ENCODE peak calls at places on chromosomes 3 and 15, in eight cellular contexts. One of them, this sample, is unnamed.
A peak's percentile ranks its signal among the peaks of the same experiment; 100 is the strongest.

GRCh38 chr15:85785887-85786777 is 8.6 kb downstream of the KLHL25 start:
- DNase-seq in stimulated activated CD4-positive, alpha-beta T cell treated with anti-CD3 and anti-CD28 coated beads, Interleukin-4, amount 100 ng/mL, for 24 hours: peak; percentile 15
- DNase-seq in NB4: peak; percentile 23
- DNase-seq in CD8-positive, alpha-beta memory T cell: no peak
- DNase-seq in endothelial cell: no peak
- DNase-seq in hypothalamus: no peak
- DNase-seq in HFF-Myc: no peak
- DNase-seq in NCI-H2081: peak; percentile 87
- DNase-seq in this sample: no peak

GRCh38 chr15:86743283-86743903 is 663.7 kb downstream of the AGBL1 start:
- DNase-seq in stimulated activated CD4-positive, alpha-beta T cell treated with anti-CD3 and anti-CD28 coated beads, Interleukin-4, amount 100 ng/mL, for 24 hours: peak; percentile 71
- DNase-seq in NB4: peak; percentile 57
- DNase-seq in CD8-positive, alpha-beta memory T cell: peak; percentile 28
- DNase-seq in endothelial cell: peak; percentile 76
- DNase-seq in hypothalamus: no peak
- DNase-seq in HFF-Myc: no peak
- DNase-seq in NCI-H2081: no peak
- DNase-seq in this sample: peak; percentile 65

GRCh38 chr15:89335289-89336041 is 841 bp upstream of the POLG start:
- DNase-seq in stimulated activated CD4-positive, alpha-beta T cell treated with anti-CD3 and anti-CD28 coated beads, Interleukin-4, amount 100 ng/mL, for 24 hours: no peak
- DNase-seq in NB4: no peak
- DNase-seq in CD8-positive, alpha-beta memory T cell: peak; percentile 55
- DNase-seq in endothelial cell: peak; percentile 51
- DNase-seq in hypothalamus: no peak
- DNase-seq in HFF-Myc: no peak
- DNase-seq in NCI-H2081: no peak
- DNase-seq in this sample: no peak

GRCh38 chr15:97168704-97169475 is 791.6 kb upstream of the ARRDC4 start:
- DNase-seq in stimulated activated CD4-positive, alpha-beta T cell treated with anti-CD3 and anti-CD28 coated beads, Interleukin-4, amount 100 ng/mL, for 24 hours: no peak
- DNase-seq in NB4: no peak
- DNase-seq in CD8-positive, alpha-beta memory T cell: no peak
- DNase-seq in endothelial cell: no peak
- DNase-seq in hypothalamus: no peak
- DNase-seq in HFF-Myc: no peak
- DNase-seq in NCI-H2081: peak; percentile 53
- DNase-seq in this sample: no peak

GRCh38 chr3:155960060-155960459 is 89.6 kb downstream of the GMPS start:
- DNase-seq in stimulated activated CD4-positive, alpha-beta T cell treated with anti-CD3 and anti-CD28 coated beads, Interleukin-4, amount 100 ng/mL, for 24 hours: no peak
- DNase-seq in NB4: no peak
- DNase-seq in CD8-positive, alpha-beta memory T cell: no peak
- DNase-seq in endothelial cell: no peak
- DNase-seq in hypothalamus: no peak
- DNase-seq in HFF-Myc: no peak
- DNase-seq in NCI-H2081: no peak
- DNase-seq in this sample: no peak

GRCh38 chr3:9715764-9716437 is 12.3 kb downstream of the CPNE9 start:
- DNase-seq in stimulated activated CD4-positive, alpha-beta T cell treated with anti-CD3 and anti-CD28 coated beads, Interleukin-4, amount 100 ng/mL, for 24 hours: peak; percentile 53
- DNase-seq in NB4: peak; percentile 91
- DNase-seq in CD8-positive, alpha-beta memory T cell: peak; percentile 11
- DNase-seq in endothelial cell: no peak
- DNase-seq in hypothalamus: peak; percentile 34
- DNase-seq in HFF-Myc: peak; percentile 78
- DNase-seq in NCI-H2081: no peak
- DNase-seq in this sample: no peak

GRCh38 chr15:66830358-66830757 is 128.3 kb downstream of the SMAD6 start:
- DNase-seq in stimulated activated CD4-positive, alpha-beta T cell treated with anti-CD3 and anti-CD28 coated beads, Interleukin-4, amount 100 ng/mL, for 24 hours: no peak
- DNase-seq in NB4: peak; percentile 19
- DNase-seq in CD8-positive, alpha-beta memory T cell: no peak
- DNase-seq in endothelial cell: no peak
- DNase-seq in hypothalamus: no peak
- DNase-seq in HFF-Myc: no peak
- DNase-seq in NCI-H2081: no peak
- DNase-seq in this sample: no peak

GRCh38 chr3:24493951-24494615 is 567 bp downstream of the THRB start:
- DNase-seq in stimulated activated CD4-positive, alpha-beta T cell treated with anti-CD3 and anti-CD28 coated beads, Interleukin-4, amount 100 ng/mL, for 24 hours: no peak
- DNase-seq in NB4: no peak
- DNase-seq in CD8-positive, alpha-beta memory T cell: no peak
- DNase-seq in endothelial cell: peak; percentile 25
- DNase-seq in hypothalamus: peak; percentile 68
- DNase-seq in HFF-Myc: no peak
- DNase-seq in NCI-H2081: no peak
- DNase-seq in this sample: peak; percentile 18

GRCh38 chr3:172244011-172244410 is 204.2 kb downstream of the GHSR start:
- DNase-seq in stimulated activated CD4-positive, alpha-beta T cell treated with anti-CD3 and anti-CD28 coated beads, Interleukin-4, amount 100 ng/mL, for 24 hours: no peak
- DNase-seq in NB4: no peak
- DNase-seq in CD8-positive, alpha-beta memory T cell: no peak
- DNase-seq in endothelial cell: no peak
- DNase-seq in hypothalamus: no peak
- DNase-seq in HFF-Myc: no peak
- DNase-seq in NCI-H2081: no peak
- DNase-seq in this sample: no peak

GRCh38 chr3:160400048-160400630 is 689 bp downstream of the SMC4 start:
- DNase-seq in stimulated activated CD4-positive, alpha-beta T cell treated with anti-CD3 and anti-CD28 coated beads, Interleukin-4, amount 100 ng/mL, for 24 hours: peak; percentile 28
- DNase-seq in NB4: peak; percentile 63
- DNase-seq in CD8-positive, alpha-beta memory T cell: no peak
- DNase-seq in endothelial cell: peak; percentile 34
- DNase-seq in hypothalamus: no peak
- DNase-seq in HFF-Myc: no peak
- DNase-seq in NCI-H2081: peak; percentile 60
- DNase-seq in this sample: no peak

GRCh38 chr3:57110214-57110613 is 49.8 kb downstream of the SPATA12 start:
- DNase-seq in stimulated activated CD4-positive, alpha-beta T cell treated with anti-CD3 and anti-CD28 coated beads, Interleukin-4, amount 100 ng/mL, for 24 hours: no peak
- DNase-seq in NB4: no peak
- DNase-seq in CD8-positive, alpha-beta memory T cell: no peak
- DNase-seq in endothelial cell: no peak
- DNase-seq in hypothalamus: no peak
- DNase-seq in HFF-Myc: no peak
- DNase-seq in NCI-H2081: no peak
- DNase-seq in this sample: peak; percentile 26

GRCh38 chr15:100703032-100703578 is 100.7 kb downstream of the ASB7 start:
- DNase-seq in stimulated activated CD4-positive, alpha-beta T cell treated with anti-CD3 and anti-CD28 coated beads, Interleukin-4, amount 100 ng/mL, for 24 hours: no peak
- DNase-seq in NB4: no peak
- DNase-seq in CD8-positive, alpha-beta memory T cell: no peak
- DNase-seq in endothelial cell: peak; percentile 19
- DNase-seq in hypothalamus: no peak
- DNase-seq in HFF-Myc: no peak
- DNase-seq in NCI-H2081: no peak
- DNase-seq in this sample: no peak

GRCh38 chr15:97993310-97993738 is 32.8 kb downstream of the ARRDC4 start:
- DNase-seq in stimulated activated CD4-positive, alpha-beta T cell treated with anti-CD3 and anti-CD28 coated beads, Interleukin-4, amount 100 ng/mL, for 24 hours: no peak
- DNase-seq in NB4: peak; percentile 5
- DNase-seq in CD8-positive, alpha-beta memory T cell: no peak
- DNase-seq in endothelial cell: no peak
- DNase-seq in hypothalamus: no peak
- DNase-seq in HFF-Myc: no peak
- DNase-seq in NCI-H2081: no peak
- DNase-seq in this sample: no peak

GRCh38 chr3:117692416-117692995 is 982.9 kb downstream of the TUSC7 start:
- DNase-seq in stimulated activated CD4-positive, alpha-beta T cell treated with anti-CD3 and anti-CD28 coated beads, Interleukin-4, amount 100 ng/mL, for 24 hours: no peak
- DNase-seq in NB4: no peak
- DNase-seq in CD8-positive, alpha-beta memory T cell: no peak
- DNase-seq in endothelial cell: no peak
- DNase-seq in hypothalamus: no peak
- DNase-seq in HFF-Myc: no peak
- DNase-seq in NCI-H2081: no peak
- DNase-seq in this sample: no peak

GRCh38 chr3:94210256-94210655 is 147.4 kb downstream of the NSUN3 start:
- DNase-seq in stimulated activated CD4-positive, alpha-beta T cell treated with anti-CD3 and anti-CD28 coated beads, Interleukin-4, amount 100 ng/mL, for 24 hours: no peak
- DNase-seq in NB4: no peak
- DNase-seq in CD8-positive, alpha-beta memory T cell: no peak
- DNase-seq in endothelial cell: no peak
- DNase-seq in hypothalamus: no peak
- DNase-seq in HFF-Myc: no peak
- DNase-seq in NCI-H2081: no peak
- DNase-seq in this sample: no peak

GRCh38 chr3:117118604-117119003 is 409.0 kb downstream of the TUSC7 start:
- DNase-seq in stimulated activated CD4-positive, alpha-beta T cell treated with anti-CD3 and anti-CD28 coated beads, Interleukin-4, amount 100 ng/mL, for 24 hours: no peak
- DNase-seq in NB4: no peak
- DNase-seq in CD8-positive, alpha-beta memory T cell: no peak
- DNase-seq in endothelial cell: no peak
- DNase-seq in hypothalamus: no peak
- DNase-seq in HFF-Myc: no peak
- DNase-seq in NCI-H2081: no peak
- DNase-seq in this sample: no peak

GRCh38 chr3:64675848-64676247 is 12.0 kb downstream of the ADAMTS9 start:
- DNase-seq in stimulated activated CD4-positive, alpha-beta T cell treated with anti-CD3 and anti-CD28 coated beads, Interleukin-4, amount 100 ng/mL, for 24 hours: no peak
- DNase-seq in NB4: no peak
- DNase-seq in CD8-positive, alpha-beta memory T cell: no peak
- DNase-seq in endothelial cell: no peak
- DNase-seq in hypothalamus: no peak
- DNase-seq in HFF-Myc: no peak
- DNase-seq in NCI-H2081: no peak
- DNase-seq in this sample: no peak

GRCh38 chr15:80849308-80849707 is 70.1 kb downstream of the CEMIP start:
- DNase-seq in stimulated activated CD4-positive, alpha-beta T cell treated with anti-CD3 and anti-CD28 coated beads, Interleukin-4, amount 100 ng/mL, for 24 hours: no peak
- DNase-seq in NB4: no peak
- DNase-seq in CD8-positive, alpha-beta memory T cell: no peak
- DNase-seq in endothelial cell: no peak
- DNase-seq in hypothalamus: no peak
- DNase-seq in HFF-Myc: peak; percentile 33
- DNase-seq in NCI-H2081: no peak
- DNase-seq in this sample: no peak

GRCh38 chr15:32671339-32672325 is 30.1 kb downstream of the SCG5 start:
- DNase-seq in stimulated activated CD4-positive, alpha-beta T cell treated with anti-CD3 and anti-CD28 coated beads, Interleukin-4, amount 100 ng/mL, for 24 hours: no peak
- DNase-seq in NB4: no peak
- DNase-seq in CD8-positive, alpha-beta memory T cell: no peak
- DNase-seq in endothelial cell: no peak
- DNase-seq in hypothalamus: peak; percentile 58
- DNase-seq in HFF-Myc: no peak
- DNase-seq in NCI-H2081: no peak
- DNase-seq in this sample: no peak

GRCh38 chr3:138118863-138119766 is 3.7 kb upstream of the DZIP1L start:
- DNase-seq in stimulated activated CD4-positive, alpha-beta T cell treated with anti-CD3 and anti-CD28 coated beads, Interleukin-4, amount 100 ng/mL, for 24 hours: peak; percentile 60
- DNase-seq in NB4: peak; percentile 68
- DNase-seq in CD8-positive, alpha-beta memory T cell: no peak
- DNase-seq in endothelial cell: peak; percentile 85
- DNase-seq in hypothalamus: peak; percentile 51
- DNase-seq in HFF-Myc: peak; percentile 45
- DNase-seq in NCI-H2081: peak; percentile 80
- DNase-seq in this sample: peak; percentile 67

GRCh38 chr15:66698318-66698961 is 3.6 kb upstream of the SMAD6 start:
- DNase-seq in stimulated activated CD4-positive, alpha-beta T cell treated with anti-CD3 and anti-CD28 coated beads, Interleukin-4, amount 100 ng/mL, for 24 hours: peak; percentile 5
- DNase-seq in NB4: peak; percentile 77
- DNase-seq in CD8-positive, alpha-beta memory T cell: no peak
- DNase-seq in endothelial cell: peak; percentile 74
- DNase-seq in hypothalamus: peak; percentile 41
- DNase-seq in HFF-Myc: no peak
- DNase-seq in NCI-H2081: peak; percentile 16
- DNase-seq in this sample: peak; percentile 54

GRCh38 chr3:107521466-107522059 is 1.2 kb upstream of the BBX start:
- DNase-seq in stimulated activated CD4-positive, alpha-beta T cell treated with anti-CD3 and anti-CD28 coated beads, Interleukin-4, amount 100 ng/mL, for 24 hours: no peak
- DNase-seq in NB4: no peak
- DNase-seq in CD8-positive, alpha-beta memory T cell: no peak
- DNase-seq in endothelial cell: no peak
- DNase-seq in hypothalamus: no peak
- DNase-seq in HFF-Myc: no peak
- DNase-seq in NCI-H2081: no peak
- DNase-seq in this sample: no peak

GRCh38 chr3:169299897-169300296 is 363.6 kb downstream of the MECOM start:
- DNase-seq in stimulated activated CD4-positive, alpha-beta T cell treated with anti-CD3 and anti-CD28 coated beads, Interleukin-4, amount 100 ng/mL, for 24 hours: no peak
- DNase-seq in NB4: no peak
- DNase-seq in CD8-positive, alpha-beta memory T cell: no peak
- DNase-seq in endothelial cell: no peak
- DNase-seq in hypothalamus: no peak
- DNase-seq in HFF-Myc: no peak
- DNase-seq in NCI-H2081: peak; percentile 26
- DNase-seq in this sample: no peak

GRCh38 chr3:18099611-18100010 is 325.5 kb downstream of the SATB1 start:
- DNase-seq in stimulated activated CD4-positive, alpha-beta T cell treated with anti-CD3 and anti-CD28 coated beads, Interleukin-4, amount 100 ng/mL, for 24 hours: no peak
- DNase-seq in NB4: no peak
- DNase-seq in CD8-positive, alpha-beta memory T cell: no peak
- DNase-seq in endothelial cell: no peak
- DNase-seq in hypothalamus: no peak
- DNase-seq in HFF-Myc: no peak
- DNase-seq in NCI-H2081: no peak
- DNase-seq in this sample: no peak

GRCh38 chr3:111541911-111542483 is at the start of gene CD96:
- DNase-seq in stimulated activated CD4-positive, alpha-beta T cell treated with anti-CD3 and anti-CD28 coated beads, Interleukin-4, amount 100 ng/mL, for 24 hours: peak; percentile 80
- DNase-seq in NB4: no peak
- DNase-seq in CD8-positive, alpha-beta memory T cell: peak; percentile 89
- DNase-seq in endothelial cell: no peak
- DNase-seq in hypothalamus: no peak
- DNase-seq in HFF-Myc: no peak
- DNase-seq in NCI-H2081: no peak
- DNase-seq in this sample: no peak

GRCh38 chr3:23776352-23776891 is 29.3 kb upstream of the UBE2E1 start:
- DNase-seq in stimulated activated CD4-positive, alpha-beta T cell treated with anti-CD3 and anti-CD28 coated beads, Interleukin-4, amount 100 ng/mL, for 24 hours: no peak
- DNase-seq in NB4: no peak
- DNase-seq in CD8-positive, alpha-beta memory T cell: no peak
- DNase-seq in endothelial cell: no peak
- DNase-seq in hypothalamus: peak; percentile 37
- DNase-seq in HFF-Myc: no peak
- DNase-seq in NCI-H2081: no peak
- DNase-seq in this sample: no peak

This sample was measured in neuronal stem cell.